ENCODE peak calls at places on chromosomes 12 and 14, in eight cellular contexts. D is osteoblast; H is activated CD4-positive, alpha-beta T cell treated with anti-CD3 and anti-CD28 coated beads for 48 hours; X is tibial artery; J is H9; F is colonic mucosa; L is midbrain; C is COR-L47. N is an unnamed sample.
A peak's percentile ranks its signal among the peaks of the same experiment; 100 is the strongest.

GRCh38 chr14:99936056-99936455 is 129.2 kb upstream of the EVL start:
- DNase-seq in L (no peak), C (no peak), J (no peak), D (no peak), X (no peak), F (no peak), H (no peak), N (no peak)

GRCh38 chr14:96272777-96273471 is 16.9 kb downstream of the BDKRB1 start:
- DNase-seq in L (no peak), D (no peak), F (no peak), H (no peak), X (no peak), J (peak; percentile 3), C (no peak), N (peak; percentile 40)

GRCh38 chr14:100651999-100652508 is 64.8 kb upstream of the BEGAIN start:
- DNase-seq in L (no peak), F (no peak), H (no peak), D (peak; percentile 85), J (no peak), C (no peak), X (no peak), N (no peak)

GRCh38 chr12:131640436-131640969 is 70.4 kb upstream of the SFSWAP start:
- DNase-seq in H (no peak), L (no peak), J (peak; percentile 18), D (peak; percentile 85), C (no peak), F (no peak), X (no peak), N (no peak)

GRCh38 chr12:106147956-106148355 is 9.2 kb upstream of the NUAK1 start:
- DNase-seq in X (peak; percentile 62), H (no peak), F (no peak), C (no peak), L (peak; percentile 79), J (peak; percentile 24), D (no peak), N (no peak)

GRCh38 chr12:102911320-102911719 is 5.7 kb downstream of the PAH start:
- DNase-seq in D (no peak), X (no peak), H (no peak), J (no peak), F (no peak), C (no peak), L (no peak), N (no peak)

GRCh38 chr14:38847161-38847560 is 255.9 kb downstream of the SEC23A start:
- DNase-seq in X (no peak), D (no peak), H (no peak), L (no peak), F (no peak), J (no peak), C (no peak), N (no peak)

GRCh38 chr14:61609143-61609851 is 86.0 kb upstream of the HIF1A start:
- DNase-seq in D (no peak), H (no peak), F (no peak), C (peak; percentile 12), J (peak; percentile 76), X (no peak), L (peak; percentile 67), N (no peak)

GRCh38 chr12:32964981-32965585 is 68.5 kb upstream of the PKP2 start:
- DNase-seq in F (no peak), D (no peak), H (no peak), L (no peak), J (no peak), X (no peak), C (no peak), N (no peak)

GRCh38 chr14:74616996-74617700 is 5.1 kb upstream of the LTBP2 start:
- DNase-seq in J (no peak), X (no peak), D (no peak), C (no peak), L (no peak), F (no peak), H (no peak), N (no peak)

GRCh38 chr12:69685810-69686209 is 13.3 kb downstream of the BEST3 start:
- DNase-seq in D (no peak), J (no peak), C (no peak), H (peak; percentile 13), F (no peak), X (no peak), L (no peak), N (no peak)

GRCh38 chr14:104776481-104776880 is 19.1 kb downstream of the AKT1 start:
- DNase-seq in D (peak; percentile 58), X (no peak), J (no peak), H (no peak), C (no peak), L (no peak), F (no peak), N (no peak)

GRCh38 chr12:31491819-31492598 is 98.9 kb downstream of the DENND5B start:
- DNase-seq in F (no peak), H (no peak), X (no peak), D (no peak), J (no peak), C (no peak), L (no peak), N (no peak)

GRCh38 chr14:97976861-97977260 is 1179.7 kb downstream of the VRK1 start:
- DNase-seq in C (no peak), X (no peak), H (no peak), J (no peak), D (no peak), F (peak; percentile 74), L (no peak), N (no peak)

GRCh38 chr12:45122776-45123380 is 72.0 kb upstream of the DBX2 start:
- DNase-seq in X (no peak), F (no peak), D (no peak), J (no peak), C (no peak), L (peak; percentile 29), H (no peak), N (no peak)

GRCh38 chr12:124411291-124411878 is 116.5 kb downstream of the RFLNA start:
- DNase-seq in L (no peak), C (no peak), X (peak; percentile 88), D (peak; percentile 100), F (peak; percentile 53), J (no peak), H (no peak), N (no peak)

GRCh38 chr12:62846506-62846905 is 88.4 kb downstream of the PPM1H start:
- DNase-seq in L (no peak), J (no peak), F (no peak), X (no peak), C (no peak), D (no peak), H (no peak), N (no peak)

GRCh38 chr14:25396128-25396527 is 346.2 kb upstream of the STXBP6 start:
- DNase-seq in F (no peak), L (no peak), J (no peak), X (no peak), C (no peak), H (no peak), D (no peak), N (no peak)

GRCh38 chr12:119178544-119179334 is at the start of gene HSPB8:
- DNase-seq in H (no peak), J (peak; percentile 89), C (no peak), F (peak; percentile 57), L (peak; percentile 77), D (peak; percentile 96), X (peak; percentile 94), N (no peak)

GRCh38 chr14:90717916-90718315 is 98.3 kb downstream of the TTC7B start:
- DNase-seq in H (no peak), F (no peak), C (no peak), X (no peak), J (no peak), D (peak; percentile 83), L (no peak), N (peak; percentile 63)

GRCh38 chr12:51118706-51119105 is 35.3 kb upstream of the CSRNP2 start:
- DNase-seq in L (no peak), C (no peak), J (no peak), X (no peak), H (no peak), F (no peak), D (peak; percentile 34), N (no peak)

GRCh38 chr14:77071938-77072388 is 26.1 kb upstream of the CIPC start:
- DNase-seq in H (no peak), L (no peak), D (peak; percentile 37), C (no peak), J (no peak), X (no peak), F (no peak), N (no peak)

GRCh38 chr12:77630341-77630740 is 200.4 kb upstream of the NAV3 start:
- DNase-seq in H (no peak), C (no peak), J (no peak), D (no peak), L (no peak), F (no peak), X (no peak), N (no peak)

GRCh38 chr12:121465921-121466799 is 66.2 kb downstream of the RNF34 start:
- DNase-seq in H (peak; percentile 50), X (no peak), L (no peak), F (no peak), J (no peak), D (peak; percentile 87), C (no peak), N (no peak)

GRCh38 chr14:63689132-63689531 is 38.7 kb downstream of the SGPP1 start:
- DNase-seq in F (no peak), C (no peak), H (no peak), D (no peak), L (no peak), J (no peak), X (no peak), N (no peak)

GRCh38 chr12:19915392-19916192 is 452.7 kb upstream of the PDE3A start:
- DNase-seq in J (no peak), H (no peak), D (no peak), C (peak; percentile 60), X (no peak), F (no peak), L (peak; percentile 13), N (no peak)

GRCh38 chr12:85550924-85551323 is 270.9 kb downstream of the ALX1 start:
- DNase-seq in L (no peak), D (no peak), H (no peak), X (no peak), C (no peak), F (no peak), J (peak; percentile 37), N (no peak)

GRCh38 chr12:109777544-109777943 is 55.7 kb downstream of the TRPV4 start:
- DNase-seq in D (peak; percentile 96), H (peak; percentile 58), X (no peak), C (peak; percentile 34), J (peak; percentile 72), L (no peak), F (peak; percentile 45), N (no peak)

GRCh38 chr14:70999117-70999516 is 91.9 kb downstream of the PCNX1 start:
- DNase-seq in C (no peak), D (no peak), H (no peak), L (no peak), X (no peak), F (no peak), J (no peak), N (no peak)

GRCh38 chr14:91392623-91393303 is 24.9 kb downstream of the CCDC88C start:
- DNase-seq in H (no peak), J (no peak), F (no peak), D (no peak), C (no peak), L (no peak), X (no peak), N (no peak)